ENCODE peak calls at places on chromosome 12, in seven cellular contexts. L, I, N, D, X, T and Z are unnamed samples.

GRCh38 chr12:119857036-119857435 is 20.1 kb downstream of the CIT start:
- DNase-seq in N (no peak), X (no peak), D (no peak), I (no peak), T (peak; percentile 46), L (no peak), Z (no peak)

GRCh38 chr12:25069221-25069620 is 120.3 kb upstream of the BCAT1 start:
- DNase-seq in L (no peak), I (no peak), N (no peak), T (no peak), X (no peak), D (no peak), Z (no peak)

GRCh38 chr12:60230103-60230502 is 634.3 kb downstream of the SLC16A7 start:
- DNase-seq in I (no peak), N (no peak), X (no peak), T (no peak), L (no peak), D (no peak), Z (no peak)

GRCh38 chr12:24756479-24757024 is 192.3 kb downstream of the BCAT1 start:
- DNase-seq in T (no peak), N (no peak), L (no peak), X (no peak), D (no peak), I (no peak), Z (no peak)

GRCh38 chr12:42326466-42327226 is 679 bp downstream of the PPHLN1 start:
- DNase-seq in L (no peak), N (peak; percentile 31), I (peak; percentile 22), D (no peak), X (no peak), T (no peak), Z (peak; percentile 38)

GRCh38 chr12:26748412-26748740 is 84.6 kb downstream of the ITPR2 start:
- DNase-seq in I (no peak), N (no peak), T (no peak), D (no peak), X (no peak), L (no peak), Z (no peak)

GRCh38 chr12:43306066-43306465 is 245.9 kb downstream of the ADAMTS20 start:
- DNase-seq in N (no peak), L (no peak), D (no peak), X (no peak), I (no peak), T (no peak), Z (peak; percentile 78)

GRCh38 chr12:68210875-68211274 is 14.7 kb downstream of the IL26 start:
- DNase-seq in T (no peak), N (no peak), X (no peak), I (no peak), D (no peak), L (no peak), Z (no peak)

GRCh38 chr12:50549885-50550284 is 45.1 kb downstream of the DIP2B start:
- DNase-seq in N (no peak), D (no peak), X (no peak), I (no peak), T (no peak), L (no peak), Z (no peak)

GRCh38 chr12:7907009-7907408 is 29.0 kb downstream of the SLC2A3 start:
- DNase-seq in D (no peak), I (no peak), T (no peak), L (peak; percentile 86), X (no peak), N (peak; percentile 14), Z (peak; percentile 60)

GRCh38 chr12:122106891-122107660 is 28.5 kb downstream of the MLXIP start:
- DNase-seq in I (no peak), L (no peak), X (no peak), T (no peak), D (no peak), N (no peak), Z (no peak)

GRCh38 chr12:62251609-62251958 is 8.6 kb upstream of the USP15 start:
- DNase-seq in I (no peak), T (no peak), N (no peak), X (no peak), L (no peak), D (no peak), Z (no peak)

GRCh38 chr12:132638541-132639408 is 20.2 kb downstream of the P2RX2 start:
- DNase-seq in L (no peak), D (no peak), I (no peak), X (no peak), T (no peak), N (peak; percentile 41), Z (peak; percentile 56)

GRCh38 chr12:47725893-47726292 is 603 bp upstream of the ENDOU start:
- DNase-seq in D (no peak), I (no peak), X (no peak), T (no peak), L (no peak), N (peak; percentile 27), Z (peak; percentile 74)

GRCh38 chr12:122979001-122979907 is 1.2 kb upstream of the ARL6IP4 start:
- DNase-seq in L (no peak), D (peak; percentile 64), I (no peak), X (no peak), T (no peak), N (no peak), Z (no peak)

GRCh38 chr12:14960548-14961465 is 594 bp downstream of the ARHGDIB start:
- DNase-seq in D (no peak), I (peak; percentile 41), N (peak; percentile 42), L (no peak), T (no peak), X (peak; percentile 60), Z (peak; percentile 86)

DNA sequence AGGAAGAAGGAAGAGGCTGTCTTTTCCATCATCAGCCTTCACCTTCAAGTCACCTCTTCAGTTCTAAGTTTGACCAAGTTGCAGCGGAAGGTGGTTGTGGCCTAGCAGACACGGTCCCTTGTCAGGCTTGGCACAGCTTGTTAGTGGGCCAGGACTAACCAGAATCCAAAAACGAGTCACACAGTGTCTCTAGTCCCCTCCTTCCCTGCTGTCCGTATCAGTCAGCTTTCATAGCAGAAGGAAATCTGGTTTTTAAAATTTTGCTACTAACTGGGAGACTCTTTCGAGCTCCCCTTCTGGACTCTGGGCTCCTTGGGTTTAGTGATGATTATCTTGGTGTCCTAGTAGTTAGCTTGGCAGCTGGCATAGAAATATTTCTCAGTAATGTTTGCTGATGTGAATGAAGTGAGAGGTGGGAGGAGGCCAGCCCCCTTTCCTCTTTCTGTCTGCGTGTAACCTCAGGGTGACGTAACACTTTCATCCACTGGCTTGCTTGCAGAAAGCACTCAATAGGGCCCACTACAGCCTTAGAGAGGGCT is 3.8 kb downstream of the ETV6 start:
- DNase-seq in L (no peak), X (no peak), D (no peak), I (no peak), N (peak; percentile 55), T (no peak), Z (peak; percentile 90)
- H3K4me3 ChIP-seq in L (no peak overlapping the region), X (peak overlapping the region; percentile 100), D (peak overlapping the region; percentile 88), I (no peak overlapping the region), N (peak overlapping the region; percentile 92), T (no peak overlapping the region), Z (peak overlapping the region; percentile 82)

GRCh38 chr12:117109943-117110342 is 10.7 kb upstream of the TESC start:
- DNase-seq in I (no peak), D (no peak), L (no peak), N (no peak), T (no peak), X (no peak), Z (no peak)
- H3K4me3 ChIP-seq in I (no peak overlapping the region), D (no peak overlapping the region), L (no peak overlapping the region), N (no peak overlapping the region), T (no peak overlapping the region), X (no peak overlapping the region), Z (no peak overlapping the region)

GRCh38 chr12:54301428-54302045 is 722 bp upstream of the NFE2 start:
- DNase-seq in N (no peak), T (no peak), D (no peak), L (no peak), I (no peak), X (no peak), Z (peak; percentile 56)
- H3K4me3 ChIP-seq in N (no peak overlapping the region), T (no peak overlapping the region), D (no peak overlapping the region), L (peak overlapping the region; percentile 29), I (no peak overlapping the region), X (no peak overlapping the region), Z (peak overlapping the region; percentile 96)

GRCh38 chr12:94266796-94267529 is 118.6 kb downstream of the PLXNC1 start:
- DNase-seq in D (no peak), N (no peak), X (no peak), T (no peak), I (no peak), L (no peak), Z (peak; percentile 59)

GRCh38 chr12:94265521-94265920 is 117.1 kb downstream of the PLXNC1 start:
- DNase-seq in N (no peak), D (no peak), I (no peak), X (no peak), L (no peak), T (no peak), Z (no peak)

GRCh38 chr12:94267530-94267877 is 119.1 kb downstream of the PLXNC1 start:
- DNase-seq in D (no peak), N (no peak), I (no peak), L (no peak), T (no peak), X (no peak), Z (no peak)

GRCh38 chr12:94265966-94266365 is 117.6 kb downstream of the PLXNC1 start:
- DNase-seq in D (no peak), N (no peak), T (no peak), X (no peak), L (no peak), I (no peak), Z (no peak)

DNA sequence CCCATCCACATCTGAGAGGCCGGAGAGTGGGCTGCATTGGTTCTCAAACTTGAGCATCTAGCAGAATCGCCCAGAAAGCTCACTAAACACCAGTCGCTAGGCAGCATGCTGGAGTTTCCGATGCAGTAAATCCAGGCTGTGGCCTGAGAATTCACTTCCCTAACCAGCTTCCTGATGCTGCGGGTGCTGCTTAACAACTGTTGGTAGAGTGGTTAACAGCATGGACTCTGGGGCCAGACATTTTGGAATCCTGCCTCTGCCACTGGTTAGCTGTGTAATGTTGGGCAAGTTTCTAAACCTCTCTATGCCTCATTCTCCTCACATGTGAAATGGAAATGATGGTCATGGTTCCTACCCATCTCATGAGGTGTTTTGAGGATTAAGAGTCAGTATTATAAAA is 118.0 kb downstream of the PLXNC1 start:
- DNase-seq in D (no peak), N (no peak), L (no peak), X (peak; percentile 64), I (no peak), T (no peak), Z (peak; percentile 23)
- H3K4me3 ChIP-seq in D (no peak overlapping the region), N (no peak overlapping the region), L (no peak overlapping the region), X (no peak overlapping the region), I (no peak overlapping the region), T (no peak overlapping the region), Z (no peak overlapping the region)

DNA sequence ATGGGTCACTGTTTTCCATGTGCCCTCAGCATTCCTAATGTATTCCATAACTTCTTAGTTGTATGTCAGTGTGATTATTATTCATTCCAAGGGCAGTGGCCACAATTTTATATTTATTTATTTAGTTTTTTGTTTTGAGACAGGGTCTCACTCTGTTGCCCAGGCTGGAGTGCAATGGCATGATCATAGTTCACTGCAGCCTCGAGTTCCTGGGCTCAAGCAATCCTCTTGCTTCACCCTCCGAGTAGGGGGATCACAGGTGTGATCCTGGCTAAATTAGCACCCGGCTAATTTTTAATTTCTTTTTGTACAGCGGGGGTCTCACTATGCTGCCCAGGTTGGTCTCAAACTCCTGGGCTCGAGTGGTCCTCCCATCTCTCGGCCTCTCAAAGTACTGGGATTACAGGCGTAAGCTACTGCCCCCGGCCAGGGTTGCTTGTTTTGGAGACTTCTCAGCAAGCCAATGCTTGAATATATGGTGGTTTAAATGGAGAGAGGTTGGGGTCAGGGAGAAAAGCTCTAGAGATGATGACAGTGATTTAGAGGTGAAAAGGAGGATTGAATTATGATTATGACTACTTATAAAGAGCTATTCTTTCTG is 7.6 kb downstream of the GPRC5A start:
- DNase-seq in T (no peak), L (no peak), X (no peak), D (no peak), N (no peak), I (no peak), Z (no peak)
- H3K4me3 ChIP-seq in T (no peak overlapping the region), L (no peak overlapping the region), X (no peak overlapping the region), D (no peak overlapping the region), N (no peak overlapping the region), I (no peak overlapping the region), Z (no peak overlapping the region)